ENCODE peak calls at places on chromosomes 16 and 17, in five cellular contexts. One of them, this sample, is unnamed.

GRCh38 chr17:27327871-27328270 is 34.0 kb downstream of the WSB1 start:
- DNase-seq in lung: no peak
- DNase-seq in left ventricle myocardium inferior: no peak
- DNase-seq in CD4-positive, alpha-beta memory T cell: no peak
- DNase-seq in SJSA1: no peak
- DNase-seq in this sample: no peak

GRCh38 chr17:17186051-17186450 is 20.1 kb downstream of the PLD6 start:
- DNase-seq in lung: peak; percentile 41
- DNase-seq in SJSA1: no peak
- DNase-seq in left ventricle myocardium inferior: no peak
- DNase-seq in CD4-positive, alpha-beta memory T cell: no peak
- DNase-seq in this sample: no peak

GRCh38 chr16:22375117-22375962 is 921 bp upstream of the CDR2 start:
- DNase-seq in lung: no peak
- DNase-seq in CD4-positive, alpha-beta memory T cell: no peak
- DNase-seq in left ventricle myocardium inferior: no peak
- DNase-seq in SJSA1: no peak
- DNase-seq in this sample: no peak

GRCh38 chr16:58644765-58645487 is 15.3 kb upstream of the CNOT1 start:
- DNase-seq in left ventricle myocardium inferior: no peak
- DNase-seq in CD4-positive, alpha-beta memory T cell: no peak
- DNase-seq in lung: no peak
- DNase-seq in SJSA1: no peak
- DNase-seq in this sample: no peak

GRCh38 chr17:64412944-64413381 is 22.3 kb upstream of the PECAM1 start:
- DNase-seq in left ventricle myocardium inferior: no peak
- DNase-seq in lung: no peak
- DNase-seq in CD4-positive, alpha-beta memory T cell: no peak
- DNase-seq in SJSA1: no peak
- DNase-seq in this sample: no peak

GRCh38 chr16:635573-636205 is 416 bp downstream of the METTL26 start:
- DNase-seq in SJSA1: no peak
- DNase-seq in lung: no peak
- DNase-seq in CD4-positive, alpha-beta memory T cell: no peak
- DNase-seq in left ventricle myocardium inferior: no peak
- DNase-seq in this sample: peak; percentile 57

GRCh38 chr16:48960830-48961229 is 320.8 kb downstream of the CBLN1 start:
- DNase-seq in CD4-positive, alpha-beta memory T cell: no peak
- DNase-seq in SJSA1: no peak
- DNase-seq in left ventricle myocardium inferior: no peak
- DNase-seq in lung: no peak
- DNase-seq in this sample: no peak

GRCh38 chr17:53061446-53061845 is 761.3 kb upstream of the KIF2B start:
- DNase-seq in lung: no peak
- DNase-seq in CD4-positive, alpha-beta memory T cell: no peak
- DNase-seq in SJSA1: no peak
- DNase-seq in left ventricle myocardium inferior: no peak
- DNase-seq in this sample: no peak

GRCh38 chr17:10620823-10621222 is 36.3 kb downstream of the MYH3 start:
- DNase-seq in left ventricle myocardium inferior: no peak
- DNase-seq in lung: no peak
- DNase-seq in SJSA1: no peak
- DNase-seq in CD4-positive, alpha-beta memory T cell: no peak
- DNase-seq in this sample: no peak

GRCh38 chr16:35255816-35256215 is 1796.4 kb downstream of the TP53TG3F start:
- DNase-seq in CD4-positive, alpha-beta memory T cell: no peak
- DNase-seq in SJSA1: no peak
- DNase-seq in left ventricle myocardium inferior: no peak
- DNase-seq in lung: no peak
- DNase-seq in this sample: no peak
- H3K9me3 ChIP-seq in CD4-positive, alpha-beta memory T cell: no peaks in the 10 kb centered on the region
- H3K9me3 ChIP-seq in SJSA1: no peaks in the 10 kb centered on the region
- H3K9me3 ChIP-seq in left ventricle myocardium inferior: peaks cover 29% of the 10 kb centered on the region
- H3K9me3 ChIP-seq in lung: peaks cover 19% of the 10 kb centered on the region
- H3K9me3 ChIP-seq in this sample: no peaks in the 10 kb centered on the region

GRCh38 chr16:57624806-57625500 is 3.5 kb upstream of the ADGRG1 start:
- DNase-seq in CD4-positive, alpha-beta memory T cell: no peak
- DNase-seq in left ventricle myocardium inferior: no peak
- DNase-seq in lung: no peak
- DNase-seq in SJSA1: no peak
- DNase-seq in this sample: peak; percentile 71
- H3K4me1 ChIP-seq in CD4-positive, alpha-beta memory T cell: peaks cover 8% of the 10 kb centered on the region
- H3K4me1 ChIP-seq in left ventricle myocardium inferior: peaks cover 44% of the 10 kb centered on the region
- H3K4me1 ChIP-seq in lung: peaks cover 10% of the 10 kb centered on the region
- H3K4me1 ChIP-seq in SJSA1: peaks cover 25% of the 10 kb centered on the region
- H3K4me1 ChIP-seq in this sample: peaks cover 43% of the 10 kb centered on the region

DNA sequence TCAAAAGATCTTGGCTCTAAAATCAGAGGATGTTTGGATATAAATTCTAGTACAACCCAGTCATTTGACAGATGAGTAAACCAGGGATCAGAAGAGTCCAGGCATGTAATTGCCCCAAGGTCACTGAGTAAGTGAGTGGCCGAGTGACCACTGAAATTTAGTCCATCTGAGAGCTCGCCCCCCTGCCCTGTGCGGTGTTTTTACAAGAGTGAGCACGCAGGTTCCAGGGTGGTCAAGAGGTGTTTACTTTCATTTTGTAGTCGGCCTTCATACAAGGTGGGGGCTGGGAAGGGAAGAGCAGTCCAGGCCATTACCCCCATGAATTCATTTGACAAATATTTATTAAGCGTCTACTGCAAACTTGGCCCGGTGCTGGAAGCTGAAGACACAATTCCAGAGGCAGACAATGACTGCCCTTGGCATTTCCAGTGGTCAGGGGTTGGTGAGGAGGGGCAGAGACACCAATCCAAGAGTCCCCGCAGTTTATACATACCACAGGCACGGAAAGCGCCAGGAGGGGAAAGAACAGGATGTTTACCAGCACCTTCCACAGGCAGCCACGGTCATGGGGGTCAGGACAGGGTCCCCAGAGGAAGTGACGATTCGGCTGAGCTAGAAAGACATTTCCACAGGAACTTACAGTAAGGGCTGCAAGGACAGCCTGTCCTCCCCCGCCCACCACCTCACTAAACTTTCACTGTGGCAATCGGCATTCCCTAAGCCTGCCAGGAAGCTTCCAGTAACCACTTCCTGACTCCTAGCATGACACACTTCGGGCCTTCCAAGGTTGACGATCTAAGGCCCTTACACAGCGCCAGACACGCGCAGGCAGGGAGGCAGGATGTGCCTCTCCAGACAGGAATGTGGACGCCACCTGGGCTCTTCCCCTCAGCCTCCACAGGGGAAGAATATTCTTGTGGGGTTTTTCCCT is 1.4 kb upstream of the MT2A start:
- DNase-seq in SJSA1: peak; percentile 96
- DNase-seq in left ventricle myocardium inferior: peak; percentile 68
- DNase-seq in lung: peak; percentile 79
- DNase-seq in CD4-positive, alpha-beta memory T cell: no peak
- DNase-seq in this sample: peak; percentile 80
- H3K4me3 ChIP-seq in SJSA1: peak overlapping the region; percentile 1
- H3K4me3 ChIP-seq in left ventricle myocardium inferior: peak overlapping the region; percentile 78
- H3K4me3 ChIP-seq in lung: no peak overlapping the region
- H3K4me3 ChIP-seq in CD4-positive, alpha-beta memory T cell: no peak overlapping the region
- H3K4me3 ChIP-seq in this sample: no peak overlapping the region

GRCh38 chr17:21756856-21757619 is 64.7 kb downstream of the KCNJ18 start:
- DNase-seq in CD4-positive, alpha-beta memory T cell: no peak
- DNase-seq in lung: no peak
- DNase-seq in SJSA1: no peak
- DNase-seq in left ventricle myocardium inferior: no peak
- DNase-seq in this sample: no peak
- H3K9me3 ChIP-seq in CD4-positive, alpha-beta memory T cell: no peaks in the 10 kb centered on the region
- H3K9me3 ChIP-seq in lung: peaks cover 4% of the 10 kb centered on the region
- H3K9me3 ChIP-seq in SJSA1: no peaks in the 10 kb centered on the region
- H3K9me3 ChIP-seq in left ventricle myocardium inferior: no peaks in the 10 kb centered on the region
- H3K9me3 ChIP-seq in this sample: no peaks in the 10 kb centered on the region

GRCh38 chr17:81330884-81331245 is 35.8 kb upstream of the SLC38A10 start:
- DNase-seq in lung: no peak
- DNase-seq in left ventricle myocardium inferior: no peak
- DNase-seq in SJSA1: no peak
- DNase-seq in CD4-positive, alpha-beta memory T cell: no peak
- DNase-seq in this sample: no peak

GRCh38 chr17:81329279-81329926 is 34.3 kb upstream of the SLC38A10 start:
- DNase-seq in SJSA1: peak; percentile 95
- DNase-seq in lung: peak; percentile 88
- DNase-seq in CD4-positive, alpha-beta memory T cell: no peak
- DNase-seq in left ventricle myocardium inferior: peak; percentile 85
- DNase-seq in this sample: peak; percentile 91

GRCh38 chr17:81328489-81328888 is 33.4 kb upstream of the SLC38A10 start:
- DNase-seq in CD4-positive, alpha-beta memory T cell: no peak
- DNase-seq in left ventricle myocardium inferior: no peak
- DNase-seq in SJSA1: no peak
- DNase-seq in lung: no peak
- DNase-seq in this sample: no peak

GRCh38 chr17:81329927-81330883 is 35.1 kb upstream of the SLC38A10 start:
- DNase-seq in left ventricle myocardium inferior: no peak
- DNase-seq in lung: no peak
- DNase-seq in SJSA1: no peak
- DNase-seq in CD4-positive, alpha-beta memory T cell: no peak
- DNase-seq in this sample: no peak

GRCh38 chr17:81328925-81329278 is 33.8 kb upstream of the SLC38A10 start:
- DNase-seq in lung: no peak
- DNase-seq in left ventricle myocardium inferior: no peak
- DNase-seq in CD4-positive, alpha-beta memory T cell: no peak
- DNase-seq in SJSA1: no peak
- DNase-seq in this sample: no peak
- H3K4me1 ChIP-seq in lung: peaks cover 9% of the 10 kb centered on the region
- H3K4me1 ChIP-seq in left ventricle myocardium inferior: peaks cover 38% of the 10 kb centered on the region
- H3K4me1 ChIP-seq in CD4-positive, alpha-beta memory T cell: no peaks in the 10 kb centered on the region
- H3K4me1 ChIP-seq in SJSA1: peaks cover 15% of the 10 kb centered on the region
- H3K4me1 ChIP-seq in this sample: peaks cover 35% of the 10 kb centered on the region